ENCODE peak calls at places on chromosomes 11 and 22, in four cellular contexts. I, J, F and G are unnamed samples. For H3K4me1, the result is how much of the 10 kb centered on the place peaks cover.

GRCh38 chr22:48244388-48245118 is 1482.1 kb downstream of the TBC1D22A start:
- DNase-seq in I (peak), J (no peak), F (no peak), G (no peak)

GRCh38 chr11:70906101-70906500 is 346.3 kb downstream of the SHANK2 start:
- DNase-seq in I (no peak), J (no peak), F (no peak), G (no peak)

GRCh38 chr11:125514336-125515101 is 18.5 kb upstream of the FEZ1 start:
- DNase-seq in I (peak), J (no peak), F (no peak), G (no peak)

GRCh38 chr11:130813638-130814037 is 102.6 kb downstream of the SNX19 start:
- DNase-seq in I (no peak), J (no peak), F (no peak), G (no peak)

GRCh38 chr11:101434241-101434640 is 149.6 kb downstream of the TRPC6 start:
- DNase-seq in I (no peak), J (no peak), F (no peak), G (no peak)

GRCh38 chr11:64649304-64649703 is 58.3 kb downstream of the SLC22A12 start:
- DNase-seq in I (no peak), J (peak), F (no peak), G (peak)

GRCh38 chr11:100932474-100933100 is 197.0 kb downstream of the PGR start:
- DNase-seq in I (no peak), J (peak), F (no peak), G (no peak)

GRCh38 chr11:71060358-71060757 is 192.0 kb downstream of the SHANK2 start:
- DNase-seq in I (no peak), J (no peak), F (no peak), G (no peak)

GRCh38 chr11:6654281-6655019 is 1.2 kb downstream of the DCHS1 start:
- DNase-seq in I (no peak), J (no peak), F (no peak), G (peak)

GRCh38 chr11:112290462-112290894 is 29.8 kb upstream of the PLET1 start:
- DNase-seq in I (no peak), J (no peak), F (no peak), G (no peak)

GRCh38 chr22:38097058-38097457 is 13.1 kb upstream of the SLC16A8 start:
- DNase-seq in I (no peak), J (no peak), F (no peak), G (no peak)

GRCh38 chr22:19056951-19057401 is 65.2 kb downstream of the DGCR2 start:
- DNase-seq in I (peak), J (no peak), F (no peak), G (no peak)

GRCh38 chr11:107179829-107180228 is 161.6 kb upstream of the GUCY1A2 start:
- DNase-seq in I (no peak), J (no peak), F (no peak), G (no peak)

GRCh38 chr11:69106124-69106811 is 49.5 kb upstream of the SMIM38 start:
- DNase-seq in I (peak), J (no peak), F (no peak), G (no peak)

GRCh38 chr22:27416553-27417427 is 384.8 kb downstream of the MN1 start:
- DNase-seq in I (peak), J (peak), F (no peak), G (no peak)

GRCh38 chr11:123483058-123483457 is 53.0 kb downstream of the GRAMD1B start:
- DNase-seq in I (no peak), J (peak), F (no peak), G (no peak)

GRCh38 chr22:44399906-44400762 is 87.4 kb upstream of the SHISAL1 start:
- DNase-seq in I (peak), J (no peak), F (peak), G (no peak)

GRCh38 chr11:17923213-17923612 is 89.6 kb downstream of the SERGEF start:
- DNase-seq in I (no peak), J (no peak), F (no peak), G (no peak)

GRCh38 chr11:2209900-2210321 is 38.3 kb upstream of the TH start:
- DNase-seq in I (no peak), J (no peak), F (no peak), G (no peak)

GRCh38 chr11:34633990-34634725 is 13.3 kb downstream of the EHF start:
- DNase-seq in I (no peak), J (peak), F (no peak), G (no peak)

GRCh38 chr11:108635106-108635505 is 29.8 kb upstream of the DDX10 start:
- DNase-seq in I (no peak), J (no peak), F (no peak), G (no peak)

GRCh38 chr11:94961255-94961654 is 12.1 kb downstream of the CWC15 start:
- DNase-seq in I (no peak), J (no peak), F (no peak), G (no peak)

GRCh38 chr11:132114185-132114584 is 743.8 kb downstream of the NTM start:
- DNase-seq in I (peak), J (peak), F (no peak), G (no peak)

GRCh38 chr11:74818283-74818946 is 69.8 kb downstream of the RNF169 start:
- DNase-seq in I (no peak), J (no peak), F (no peak), G (no peak)

GRCh38 chr22:46845281-46846153 is 83.1 kb downstream of the TBC1D22A start:
- DNase-seq in I (no peak), J (peak), F (no peak), G (peak)

GRCh38 chr11:96037267-96037990 is 113.5 kb upstream of the MTMR2 start:
- DNase-seq in I (no peak), J (peak), F (no peak), G (no peak)

GRCh38 chr11:83724704-83725114 is 438.5 kb upstream of the CCDC90B start:
- DNase-seq in I (peak), J (peak), F (no peak), G (no peak)

GRCh38 chr11:123239371-123240150 is 44.5 kb upstream of the CLMP start:
- DNase-seq in I (no peak), J (no peak), F (no peak), G (no peak)

GRCh38 chr22:50012201-50013181 is at the start of gene IL17REL:
- DNase-seq in I (peak), J (no peak), F (no peak), G (no peak)

GRCh38 chr11:9689721-9690120 is 25.8 kb downstream of the SWAP70 start:
- DNase-seq in I (no peak), J (no peak), F (no peak), G (no peak)
- H3K4me1 ChIP-seq in I (under half), J (under half), F (under half), G (under half)

GRCh38 chr22:40024201-40025061 is 29.7 kb downstream of the FAM83F start:
- DNase-seq in I (peak), J (peak), F (peak), G (peak)
- TF ChIP-seq EP300 in I (no peak), J (no peak), F (no peak), G (no peak)

DNA sequence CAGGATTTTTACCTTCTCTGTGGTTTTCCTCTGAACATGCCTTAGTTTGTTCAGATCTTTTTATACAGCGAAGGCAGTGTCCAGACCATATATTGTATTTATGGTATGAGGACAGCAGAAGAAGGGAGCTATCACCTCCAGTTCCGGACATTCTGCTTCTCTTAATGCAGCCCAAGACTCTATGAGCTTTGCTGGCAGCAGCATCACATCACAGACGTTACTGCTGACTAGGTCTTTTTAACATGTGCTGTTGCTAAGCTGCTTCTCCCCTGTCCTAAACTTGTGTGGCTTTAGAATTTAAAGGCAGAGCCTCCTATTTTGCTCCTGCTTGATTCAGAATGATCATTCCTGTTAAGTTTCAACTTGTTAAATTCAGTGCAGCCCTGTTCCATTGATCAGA is 13.4 kb downstream of the MICAL2 start:
- DNase-seq in I (no peak), J (no peak), F (no peak), G (no peak)
- H3K4me1 ChIP-seq in I (half or more), J (half or more), F (under half), G (under half)

GRCh38 chr22:32628626-32629587 is 154.3 kb downstream of the FBXO7 start:
- DNase-seq in I (no peak), J (no peak), F (no peak), G (no peak)
- TF ChIP-seq EP300 in I (no peak), J (no peak), F (no peak), G (no peak)

GRCh38 chr22:33720166-33720878 is 200.0 kb downstream of the LARGE1 start:
- DNase-seq in I (peak), J (no peak), F (no peak), G (no peak)

GRCh38 chr22:33723915-33724314 is 196.4 kb downstream of the LARGE1 start:
- DNase-seq in I (no peak), J (no peak), F (no peak), G (no peak)

GRCh38 chr22:33728847-33729246 is 191.4 kb downstream of the LARGE1 start:
- DNase-seq in I (no peak), J (no peak), F (no peak), G (no peak)

GRCh38 chr22:33722817-33723216 is 197.5 kb downstream of the LARGE1 start:
- DNase-seq in I (no peak), J (no peak), F (no peak), G (no peak)

GRCh38 chr22:33726294-33726711 is 194.0 kb downstream of the LARGE1 start:
- DNase-seq in I (no peak), J (peak), F (no peak), G (no peak)
- H3K4me1 ChIP-seq in I (under half), J (under half), F (under half), G (under half)